ENCODE peak calls at places on chromosomes 2 and 18, in ten cellular contexts. S is CD8-positive, alpha-beta T cell; Y is heart right ventricle; V is sigmoid colon; O is pancreas; W is psoas muscle; L is endothelial cell of umbilical vein; H is body of pancreas; I is K562; X is thoracic aorta. U is an unnamed sample.

GRCh38 chr18:46459789-46460455 is 197.1 kb downstream of the LOXHD1 start:
- DNase-seq in S (no peak), Y (no peak), V (no peak), O (no peak), W (no peak), L (no peak), H (no peak), I (no peak), X (no peak), U (no peak)

GRCh38 chr2:2057125-2057721 is 273.9 kb downstream of the MYT1L start:
- DNase-seq in S (peak; percentile 5), Y (peak; percentile 95), V (peak; percentile 72), O (no peak), W (peak; percentile 54), L (peak; percentile 1), H (peak; percentile 43), I (peak; percentile 63), X (no peak), U (peak; percentile 58)

GRCh38 chr2:72378737-72379346 is 231.2 kb upstream of the CYP26B1 start:
- DNase-seq in S (no peak), Y (no peak), V (no peak), O (no peak), W (no peak), L (no peak), H (no peak), I (no peak), X (no peak), U (no peak)

GRCh38 chr18:59448546-59448945 is 89.5 kb upstream of the LMAN1 start:
- DNase-seq in S (no peak), Y (no peak), V (no peak), O (no peak), W (no peak), L (no peak), H (no peak), I (no peak), X (no peak), U (no peak)

GRCh38 chr18:23484783-23485182 is 18.5 kb upstream of the RMC1 start:
- DNase-seq in S (no peak), Y (no peak), V (no peak), O (no peak), W (no peak), L (no peak), H (no peak), I (no peak), X (no peak), U (peak; percentile 48)

GRCh38 chr2:72851333-72851732 is 25.5 kb upstream of the EXOC6B start:
- DNase-seq in S (no peak), Y (no peak), V (no peak), O (no peak), W (no peak), L (no peak), H (no peak), I (no peak), X (no peak), U (no peak)

GRCh38 chr18:22559414-22560282 is 141.9 kb upstream of the CTAGE1 start:
- DNase-seq in S (no peak), Y (peak; percentile 79), V (peak; percentile 73), O (peak; percentile 57), W (peak; percentile 65), L (peak; percentile 84), H (peak; percentile 60), I (peak; percentile 68), X (no peak), U (peak; percentile 58)

GRCh38 chr2:67626656-67627055 is 229.5 kb downstream of the ETAA1 start:
- DNase-seq in S (no peak), Y (no peak), V (no peak), O (no peak), W (no peak), L (no peak), H (no peak), I (no peak), X (no peak), U (peak; percentile 53)

GRCh38 chr2:17607379-17607778 is 66.9 kb downstream of the VSNL1 start:
- DNase-seq in S (no peak), Y (no peak), V (no peak), O (no peak), W (no peak), L (no peak), H (no peak), I (no peak), X (no peak), U (no peak)

GRCh38 chr2:113818382-113818951 is 62.0 kb upstream of the SLC35F5 start:
- DNase-seq in S (no peak), Y (peak; percentile 33), V (peak; percentile 86), O (peak; percentile 67), W (peak; percentile 21), L (peak; percentile 81), H (peak; percentile 81), I (peak; percentile 31), X (no peak), U (peak; percentile 62)

GRCh38 chr2:110647777-110648176 is 30.1 kb downstream of the BUB1 start:
- DNase-seq in S (no peak), Y (no peak), V (no peak), O (no peak), W (no peak), L (no peak), H (no peak), I (no peak), X (no peak), U (no peak)

GRCh38 chr2:157830696-157831570 is 45.2 kb downstream of the ACVR1 start:
- DNase-seq in S (no peak), Y (no peak), V (no peak), O (peak; percentile 34), W (no peak), L (peak; percentile 92), H (peak; percentile 46), I (no peak), X (peak; percentile 21), U (no peak)

GRCh38 chr2:48651127-48651526 is 33.5 kb downstream of the GTF2A1L start:
- DNase-seq in S (no peak), Y (no peak), V (no peak), O (no peak), W (no peak), L (peak; percentile 47), H (no peak), I (no peak), X (no peak), U (no peak)

GRCh38 chr2:88235987-88236386 is 65.8 kb downstream of the THNSL2 start:
- DNase-seq in S (no peak), Y (no peak), V (no peak), O (no peak), W (no peak), L (no peak), H (no peak), I (no peak), X (no peak), U (no peak)

DNA sequence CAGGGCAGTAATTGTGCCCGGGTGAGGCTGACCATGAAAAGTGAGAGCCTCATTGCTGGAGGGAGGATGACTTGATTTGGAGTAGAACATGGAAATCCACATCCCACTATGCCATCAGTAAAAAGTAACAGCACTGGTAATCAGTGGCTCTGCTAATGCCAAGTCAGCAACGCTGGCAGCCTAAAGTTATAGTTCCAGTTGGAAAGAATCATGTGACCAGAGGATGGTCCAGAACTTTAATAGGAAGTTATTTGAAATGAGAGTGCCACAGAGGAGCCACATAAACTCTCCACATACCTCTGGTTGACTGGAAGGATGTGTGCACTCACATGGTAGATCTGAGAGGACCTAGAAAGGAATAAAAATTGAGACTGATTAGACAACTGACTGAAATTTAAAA is 347.0 kb downstream of the STK39 start:
- DNase-seq in S (no peak), Y (no peak), V (no peak), O (no peak), W (no peak), L (no peak), H (no peak), I (no peak), X (no peak), U (no peak)
- H3K27ac ChIP-seq in S (no peak overlapping the region), Y (no peak overlapping the region), V (no peak overlapping the region), O (no peak overlapping the region), W (no peak overlapping the region), L (no peak overlapping the region), H (no peak overlapping the region), I (no peak overlapping the region), X (no peak overlapping the region), U (no peak overlapping the region)

DNA sequence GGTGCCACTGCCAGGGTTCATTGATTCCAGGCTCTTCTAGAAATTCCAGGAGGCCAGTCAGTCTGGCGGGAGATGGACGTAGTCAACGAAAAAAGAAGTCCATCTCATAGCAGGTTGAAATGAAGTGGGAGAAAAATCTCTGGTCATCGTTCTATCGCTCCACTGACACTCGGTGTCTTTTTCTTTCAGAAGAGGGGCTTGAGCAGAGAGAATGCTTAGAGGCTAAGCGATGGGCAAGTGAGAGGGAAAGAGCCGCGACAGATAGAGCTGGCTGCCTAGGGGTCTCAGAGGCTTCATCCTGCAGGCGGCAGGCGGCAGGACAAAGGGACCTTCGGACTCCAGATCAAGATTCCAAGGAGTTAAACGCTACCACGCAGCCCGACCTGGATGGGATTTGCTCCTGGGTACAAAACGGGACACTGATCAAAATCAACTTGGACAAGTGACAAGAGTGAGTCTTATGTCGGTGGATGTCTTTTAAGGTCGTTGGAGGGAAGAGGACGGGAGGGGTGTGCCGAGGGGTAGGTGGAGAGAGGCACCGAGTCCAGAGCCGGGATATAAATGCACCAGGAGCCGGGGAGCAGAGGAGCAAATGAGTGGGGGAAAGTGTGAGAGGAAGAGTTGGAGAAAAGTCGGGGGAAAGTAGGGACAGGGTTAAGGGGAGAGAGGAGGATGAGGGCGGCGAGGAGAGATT is 672 bp upstream of the TMEM178A start:
- DNase-seq in S (no peak), Y (no peak), V (no peak), O (no peak), W (no peak), L (no peak), H (no peak), I (no peak), X (no peak), U (no peak)
- H3K4me3 ChIP-seq in S (no peak overlapping the region), Y (peak overlapping the region; percentile 86), V (peak overlapping the region; percentile 67), O (no peak overlapping the region), W (peak overlapping the region; percentile 76), L (no peak overlapping the region), H (no peak overlapping the region), I (no peak overlapping the region), X (peak overlapping the region; percentile 79), U (no peak overlapping the region)

DNA sequence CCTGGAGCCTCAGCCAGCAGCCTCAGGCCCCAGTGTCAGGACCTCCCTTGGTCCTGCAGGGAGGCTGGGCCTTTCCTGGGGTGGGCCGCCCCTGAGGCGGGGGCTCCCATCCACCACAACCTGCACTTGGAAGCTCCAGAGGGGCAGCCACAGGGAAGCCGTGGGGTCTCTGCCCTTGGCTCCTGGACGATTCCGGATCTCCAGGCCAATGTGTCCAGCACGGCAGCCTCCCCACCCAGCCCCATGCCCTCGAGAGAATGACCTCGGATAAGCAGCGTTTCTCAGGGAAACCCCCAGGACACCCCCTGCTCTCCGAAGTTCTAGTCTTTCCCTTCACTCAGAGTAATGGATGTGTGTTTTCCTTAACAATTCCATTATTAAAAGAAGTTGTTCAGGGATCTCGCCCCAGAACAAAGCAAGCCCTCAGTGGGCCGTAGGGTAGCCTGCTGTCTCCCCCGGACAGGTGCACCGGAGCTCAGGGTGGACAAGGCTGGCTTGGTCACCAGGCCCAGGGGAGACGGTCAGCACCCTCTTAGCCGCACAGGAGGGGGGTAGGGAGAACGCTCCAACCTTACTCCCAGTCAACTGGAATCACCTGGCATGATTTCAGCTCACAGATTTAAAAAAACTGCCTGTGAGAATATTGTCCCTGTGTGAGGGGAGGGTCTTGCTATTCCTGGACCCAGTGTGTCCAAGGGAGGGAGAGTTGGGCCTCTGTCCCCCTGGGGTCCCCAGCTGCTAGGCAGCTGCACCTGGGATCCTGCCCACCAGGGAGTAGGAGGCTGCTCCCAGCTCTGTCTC is 72.2 kb upstream of the OTOS start:
- DNase-seq in S (no peak), Y (no peak), V (peak; percentile 54), O (no peak), W (no peak), L (no peak), H (no peak), I (no peak), X (no peak), U (no peak)
- H3K27ac ChIP-seq in S (no peak overlapping the region), Y (no peak overlapping the region), V (no peak overlapping the region), O (no peak overlapping the region), W (no peak overlapping the region), L (no peak overlapping the region), H (no peak overlapping the region), I (no peak overlapping the region), X (no peak overlapping the region), U (no peak overlapping the region)

GRCh38 chr2:182372661-182373060 is 54.2 kb downstream of the PDE1A start:
- DNase-seq in S (no peak), Y (peak; percentile 39), V (peak; percentile 78), O (no peak), W (no peak), L (peak; percentile 79), H (no peak), I (no peak), X (peak; percentile 24), U (peak; percentile 60)
- H3K4me3 ChIP-seq in S (no peak overlapping the region), Y (no peak overlapping the region), V (no peak overlapping the region), O (no peak overlapping the region), W (no peak overlapping the region), L (no peak overlapping the region), H (no peak overlapping the region), I (no peak overlapping the region), X (no peak overlapping the region), U (no peak overlapping the region)